ENCODE peak calls at places on chromosomes 7 and 10, in five cellular contexts. T is uterus, D is upper lobe of right lung, I is Peyer's patch, R is H9. G is an unnamed sample.

GRCh38 chr10:76454539-76455137 is 1023.2 kb downstream of the LRMDA start:
- DNase-seq in I (no peak), T (no peak), R (no peak), D (no peak), G (no peak)

GRCh38 chr7:82598958-82599357 is 155.4 kb upstream of the CACNA2D1 start:
- DNase-seq in T (no peak), R (no peak), D (no peak), I (no peak), G (no peak)

GRCh38 chr10:6171891-6172354 is 30.8 kb upstream of the PFKFB3 start:
- DNase-seq in R (no peak), I (peak), T (no peak), D (no peak), G (peak)

GRCh38 chr10:132520147-132520811 is 17.3 kb upstream of the INPP5A start:
- DNase-seq in I (peak), R (peak), D (no peak), T (peak), G (peak)

GRCh38 chr7:100621554-100621953 is 9.2 kb downstream of the MOSPD3 start:
- DNase-seq in R (no peak), T (no peak), I (no peak), D (no peak), G (no peak)

GRCh38 chr7:87129332-87129731 is 22.9 kb upstream of the DMTF1 start:
- DNase-seq in R (no peak), T (no peak), I (no peak), D (no peak), G (no peak)

GRCh38 chr7:133794490-133794889 is 332.6 kb upstream of the LRGUK start:
- DNase-seq in T (no peak), D (no peak), I (no peak), R (no peak), G (no peak)

GRCh38 chr10:99975942-99976809 is 33.6 kb downstream of the DNMBP start:
- DNase-seq in T (no peak), D (no peak), I (no peak), R (no peak), G (no peak)

GRCh38 chr10:43943825-43944360 is 295.2 kb upstream of the ZNF32 start:
- DNase-seq in I (no peak), T (no peak), D (peak), R (peak), G (peak)

GRCh38 chr7:54111850-54112249 is 430.3 kb upstream of the VSTM2A start:
- DNase-seq in T (no peak), D (no peak), R (no peak), I (no peak), G (no peak)

GRCh38 chr7:28709756-28710155 is 248.4 kb downstream of the TRIL start:
- DNase-seq in R (no peak), D (no peak), I (no peak), T (no peak), G (no peak)

GRCh38 chr7:139682136-139683013 is 95.4 kb downstream of the HIPK2 start:
- DNase-seq in R (no peak), D (no peak), I (no peak), T (no peak), G (no peak)

GRCh38 chr7:40551685-40552576 is 417.1 kb downstream of the SUGCT start:
- DNase-seq in R (no peak), I (peak), T (no peak), D (no peak), G (peak)

GRCh38 chr7:22559829-22560489 is 60.0 kb upstream of the STEAP1B start:
- DNase-seq in R (peak), T (peak), I (peak), D (no peak), G (no peak)

GRCh38 chr7:91596287-91596686 is 284.2 kb downstream of the MTERF1 start:
- DNase-seq in R (no peak), I (no peak), T (no peak), D (no peak), G (no peak)

GRCh38 chr7:21731977-21732376 is 189.1 kb downstream of the DNAH11 start:
- DNase-seq in R (no peak), I (no peak), D (no peak), T (no peak), G (no peak)

DNA sequence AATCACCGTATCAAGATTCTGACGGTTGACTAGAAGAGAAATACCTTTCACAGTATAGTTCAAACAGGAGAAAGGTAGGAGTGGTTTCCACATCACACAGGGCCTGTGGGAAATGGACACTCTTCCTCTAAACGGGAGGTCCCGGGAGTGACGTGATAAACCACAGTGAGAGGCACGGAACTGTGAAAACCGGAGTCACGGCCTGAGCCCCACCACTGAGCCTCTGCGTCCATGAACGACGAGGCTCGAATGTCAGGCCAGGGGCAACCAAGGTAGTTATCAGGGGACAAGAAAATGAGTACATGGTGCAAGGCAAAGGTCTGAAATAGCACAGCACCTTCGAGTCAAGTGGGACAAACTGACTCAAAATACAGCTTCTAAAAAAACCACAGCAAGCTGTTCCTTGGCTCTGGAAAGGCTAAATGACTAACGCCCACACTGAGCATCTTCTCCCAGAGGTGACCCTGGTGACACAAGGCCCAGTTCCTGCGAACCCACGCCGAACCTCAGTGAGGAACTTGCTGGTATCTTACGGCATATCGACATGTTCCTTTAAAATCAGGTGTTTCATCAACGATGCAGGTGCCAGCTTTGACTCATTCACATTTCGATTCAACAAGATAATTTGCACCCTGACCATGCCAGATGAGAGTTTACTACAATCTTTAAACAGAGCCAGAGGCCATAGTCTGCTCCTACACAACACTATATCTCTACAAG is 99.3 kb downstream of the DIP2C start:
- DNase-seq in T (no peak), I (no peak), D (peak), R (no peak), G (no peak)
- H3K27ac ChIP-seq in T (no peak), I (no peak), D (no peak), R (no peak), G (no peak)

GRCh38 chr7:96183163-96183562 is 138.7 kb downstream of the SLC25A13 start:
- DNase-seq in D (no peak), T (no peak), I (no peak), R (no peak), G (no peak)
- TF ChIP-seq CTCF in D (no peak), T (no peak), I (no peak), R (peak), G (no peak)

DNA sequence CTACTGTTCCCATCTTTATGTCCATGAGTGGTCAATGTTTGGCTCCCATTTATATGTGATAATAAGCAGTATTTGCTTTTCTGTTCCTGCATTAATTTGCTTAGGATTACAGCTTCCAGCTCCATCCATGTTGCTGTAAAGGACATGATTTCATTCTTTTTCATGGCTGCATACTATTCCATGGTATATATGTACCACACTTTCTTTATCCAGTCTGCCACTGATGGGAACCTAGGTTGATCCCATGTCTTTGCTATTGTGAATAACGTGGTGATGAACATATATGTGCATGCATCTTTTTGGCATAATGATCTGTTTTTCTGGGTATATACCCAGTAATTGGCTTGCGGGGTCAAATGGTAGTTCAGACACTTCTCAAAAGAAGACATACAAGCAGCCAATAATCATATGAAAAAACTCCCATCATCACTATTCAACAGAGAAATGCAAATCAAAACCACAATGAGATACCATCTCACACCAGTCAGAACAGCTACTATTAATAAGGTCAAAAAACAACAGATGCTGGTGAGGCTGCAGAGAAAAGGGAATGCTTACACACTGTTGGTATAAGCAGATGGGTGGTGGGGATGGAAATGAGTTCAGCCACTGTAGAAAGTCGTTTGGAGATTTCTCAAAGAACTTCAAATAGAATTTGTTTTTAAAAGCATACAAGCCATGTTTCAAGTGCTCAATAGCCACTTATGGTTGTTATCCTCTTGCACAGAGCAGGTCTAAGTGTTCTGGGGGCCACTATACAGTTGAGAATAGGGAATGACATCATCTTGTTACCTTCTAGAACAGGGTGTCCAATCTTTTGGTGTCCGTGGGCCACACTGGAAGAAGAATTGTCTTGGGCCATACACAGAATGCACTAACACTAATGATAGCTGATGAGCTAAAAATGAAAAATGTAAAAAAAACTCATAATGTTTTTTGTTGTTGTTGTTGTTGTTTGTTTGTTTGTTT is 23.2 kb upstream of the SDK1 start:
- DNase-seq in T (no peak), I (no peak), D (no peak), R (no peak), G (no peak)
- H3K27ac ChIP-seq in T (no peak), I (no peak), D (no peak), R (no peak), G (no peak)

GRCh38 chr7:64180989-64181388 is 26.0 kb upstream of the ZNF735 start:
- DNase-seq in T (no peak), D (no peak), R (no peak), I (no peak), G (no peak)
- TF ChIP-seq CTCF in T (no peak), D (peak), R (peak), I (no peak), G (peak)

GRCh38 chr10:106942035-106942662 is 222.4 kb downstream of the SORCS1 start:
- DNase-seq in D (no peak), T (no peak), R (no peak), I (no peak), G (no peak)
- H3K27ac ChIP-seq in D (no peak), T (no peak), R (no peak), I (no peak), G (no peak)

GRCh38 chr10:79319372-79319771 is 27.9 kb upstream of the PPIF start:
- DNase-seq in T (no peak), D (no peak), R (no peak), I (no peak), G (peak)

GRCh38 chr10:79314761-79315601 is 32.3 kb upstream of the PPIF start:
- DNase-seq in T (no peak), I (no peak), D (no peak), R (no peak), G (peak)

GRCh38 chr10:79318369-79318768 is 28.9 kb upstream of the PPIF start:
- DNase-seq in D (no peak), R (no peak), T (no peak), I (no peak), G (peak)

GRCh38 chr10:79315602-79315920 is 31.7 kb upstream of the PPIF start:
- DNase-seq in T (no peak), R (no peak), D (no peak), I (no peak), G (no peak)

GRCh38 chr10:79316671-79317431 is 30.4 kb upstream of the PPIF start:
- DNase-seq in D (peak), I (no peak), R (no peak), T (no peak), G (peak)
- TF ChIP-seq CTCF in D (no peak), I (no peak), R (no peak), T (no peak), G (no peak)

GRCh38 chr7:117871778-117872538 is 1.3 kb downstream of the CTTNBP2 start:
- DNase-seq in I (no peak), D (no peak), R (peak), T (peak), G (no peak)
- H3K27ac ChIP-seq in I (peak), D (no peak), R (no peak), T (peak), G (peak)

GRCh38 chr7:98879198-98879988 is 1.1 kb downstream of the TRRAP start:
- DNase-seq in T (no peak), D (peak), I (peak), R (peak), G (peak)
- TF ChIP-seq CTCF in T (no peak), D (no peak), I (no peak), R (peak), G (peak)

G was measured in spleen.